ENCODE peak calls at places on chromosomes 2 and 18, in four cellular contexts. One of them, this sample, is unnamed.

GRCh38 chr2:26299488-26300092 is 46.4 kb upstream of the SELENOI start:
- DNase-seq in right lobe of liver: no peak
- DNase-seq in psoas muscle: no peak
- DNase-seq in ovary: peak; percentile 47
- DNase-seq in this sample: no peak

GRCh38 chr2:236166157-236166780 is 1.9 kb downstream of the GBX2 start:
- DNase-seq in right lobe of liver: no peak
- DNase-seq in psoas muscle: no peak
- DNase-seq in ovary: no peak
- DNase-seq in this sample: no peak

GRCh38 chr2:234988491-234988890 is 36.7 kb downstream of the SH3BP4 start:
- DNase-seq in right lobe of liver: no peak
- DNase-seq in psoas muscle: no peak
- DNase-seq in ovary: no peak
- DNase-seq in this sample: no peak

GRCh38 chr2:27663463-27664244 is at the start of the genes SLC4A1AP and SUPT7L:
- DNase-seq in right lobe of liver: peak; percentile 70
- DNase-seq in psoas muscle: peak; percentile 59
- DNase-seq in ovary: peak; percentile 66
- DNase-seq in this sample: peak; percentile 61

GRCh38 chr2:182229288-182229687 is 197.5 kb downstream of the PDE1A start:
- DNase-seq in right lobe of liver: no peak
- DNase-seq in psoas muscle: no peak
- DNase-seq in ovary: no peak
- DNase-seq in this sample: no peak

GRCh38 chr18:3466051-3466450 is 16.1 kb downstream of the TGIF1 start:
- DNase-seq in right lobe of liver: no peak
- DNase-seq in psoas muscle: no peak
- DNase-seq in ovary: no peak
- DNase-seq in this sample: peak; percentile 68

GRCh38 chr2:99725810-99726209 is 236.0 kb upstream of the REV1 start:
- DNase-seq in right lobe of liver: no peak
- DNase-seq in psoas muscle: no peak
- DNase-seq in ovary: no peak
- DNase-seq in this sample: no peak

GRCh38 chr2:42770288-42771131 is 6.6 kb upstream of the OXER1 start:
- DNase-seq in right lobe of liver: no peak
- DNase-seq in psoas muscle: no peak
- DNase-seq in ovary: no peak
- DNase-seq in this sample: no peak

GRCh38 chr2:185676316-185676715 is 62.3 kb upstream of the FSIP2 start:
- DNase-seq in right lobe of liver: no peak
- DNase-seq in psoas muscle: no peak
- DNase-seq in ovary: no peak
- DNase-seq in this sample: no peak

GRCh38 chr2:234071664-234072063 is 21.2 kb downstream of the SPP2 start:
- DNase-seq in right lobe of liver: no peak
- DNase-seq in psoas muscle: no peak
- DNase-seq in ovary: no peak
- DNase-seq in this sample: no peak

GRCh38 chr18:55884498-55884897 is 296.5 kb upstream of the TCF4 start:
- DNase-seq in right lobe of liver: no peak
- DNase-seq in psoas muscle: no peak
- DNase-seq in ovary: no peak
- DNase-seq in this sample: no peak

GRCh38 chr2:208062113-208062512 is 36.8 kb upstream of the PLEKHM3 start:
- DNase-seq in right lobe of liver: no peak
- DNase-seq in psoas muscle: no peak
- DNase-seq in ovary: no peak
- DNase-seq in this sample: no peak

GRCh38 chr2:208195477-208195876 is 5.6 kb upstream of the C2orf80 start:
- DNase-seq in right lobe of liver: no peak
- DNase-seq in psoas muscle: no peak
- DNase-seq in ovary: no peak
- DNase-seq in this sample: no peak

GRCh38 chr18:50396005-50396404 is 21.2 kb downstream of the SKA1 start:
- DNase-seq in right lobe of liver: no peak
- DNase-seq in psoas muscle: no peak
- DNase-seq in ovary: no peak
- DNase-seq in this sample: no peak

GRCh38 chr2:44291281-44292248 is 16.3 kb downstream of the SLC3A1 start:
- DNase-seq in right lobe of liver: peak; percentile 87
- DNase-seq in psoas muscle: peak; percentile 18
- DNase-seq in ovary: no peak
- DNase-seq in this sample: peak; percentile 96

GRCh38 chr2:218022851-218023530 is 20.2 kb upstream of the TNS1 start:
- DNase-seq in right lobe of liver: peak; percentile 12
- DNase-seq in psoas muscle: no peak
- DNase-seq in ovary: peak; percentile 5
- DNase-seq in this sample: no peak

GRCh38 chr2:194385376-194385775 is 1271.7 kb upstream of the SLC39A10 start:
- DNase-seq in right lobe of liver: no peak
- DNase-seq in psoas muscle: no peak
- DNase-seq in ovary: no peak
- DNase-seq in this sample: no peak

GRCh38 chr18:78579854-78580577 is 399.6 kb upstream of the SALL3 start:
- DNase-seq in right lobe of liver: peak; percentile 17
- DNase-seq in psoas muscle: no peak
- DNase-seq in ovary: no peak
- DNase-seq in this sample: no peak

GRCh38 chr18:78579449-78579848 is 400.2 kb upstream of the SALL3 start:
- DNase-seq in right lobe of liver: peak; percentile 19
- DNase-seq in psoas muscle: no peak
- DNase-seq in ovary: no peak
- DNase-seq in this sample: no peak

GRCh38 chr18:78582898-78583738 is 396.5 kb upstream of the SALL3 start:
- DNase-seq in right lobe of liver: peak; percentile 23
- DNase-seq in psoas muscle: no peak
- DNase-seq in ovary: no peak
- DNase-seq in this sample: no peak

GRCh38 chr18:78582131-78582789 is 397.4 kb upstream of the SALL3 start:
- DNase-seq in right lobe of liver: no peak
- DNase-seq in psoas muscle: no peak
- DNase-seq in ovary: no peak
- DNase-seq in this sample: no peak

GRCh38 chr18:78580835-78581339 is 398.7 kb upstream of the SALL3 start:
- DNase-seq in right lobe of liver: no peak
- DNase-seq in psoas muscle: no peak
- DNase-seq in ovary: no peak
- DNase-seq in this sample: no peak
- TF ChIP-seq CTCF in right lobe of liver: no peak
- TF ChIP-seq CTCF in psoas muscle: no peak
- TF ChIP-seq CTCF in ovary: no peak
- TF ChIP-seq CTCF in this sample: no peak

GRCh38 chr2:72744049-72744448 is 81.8 kb downstream of the EXOC6B start:
- DNase-seq in right lobe of liver: no peak
- DNase-seq in psoas muscle: no peak
- DNase-seq in ovary: no peak
- DNase-seq in this sample: no peak

GRCh38 chr2:72750466-72750865 is 75.4 kb downstream of the EXOC6B start:
- DNase-seq in right lobe of liver: no peak
- DNase-seq in psoas muscle: no peak
- DNase-seq in ovary: no peak
- DNase-seq in this sample: no peak

GRCh38 chr2:72747344-72747743 is 78.5 kb downstream of the EXOC6B start:
- DNase-seq in right lobe of liver: no peak
- DNase-seq in psoas muscle: no peak
- DNase-seq in ovary: no peak
- DNase-seq in this sample: no peak

GRCh38 chr2:72743481-72743880 is 82.4 kb downstream of the EXOC6B start:
- DNase-seq in right lobe of liver: no peak
- DNase-seq in psoas muscle: no peak
- DNase-seq in ovary: no peak
- DNase-seq in this sample: no peak

GRCh38 chr2:72745679-72746368 is 80.0 kb downstream of the EXOC6B start:
- DNase-seq in right lobe of liver: no peak
- DNase-seq in psoas muscle: no peak
- DNase-seq in ovary: no peak
- DNase-seq in this sample: no peak
- H3K4me3 ChIP-seq in right lobe of liver: no peak overlapping the region
- H3K4me3 ChIP-seq in psoas muscle: peak overlapping the region; percentile 29
- H3K4me3 ChIP-seq in ovary: no peak overlapping the region
- H3K4me3 ChIP-seq in this sample: no peak overlapping the region

DNA sequence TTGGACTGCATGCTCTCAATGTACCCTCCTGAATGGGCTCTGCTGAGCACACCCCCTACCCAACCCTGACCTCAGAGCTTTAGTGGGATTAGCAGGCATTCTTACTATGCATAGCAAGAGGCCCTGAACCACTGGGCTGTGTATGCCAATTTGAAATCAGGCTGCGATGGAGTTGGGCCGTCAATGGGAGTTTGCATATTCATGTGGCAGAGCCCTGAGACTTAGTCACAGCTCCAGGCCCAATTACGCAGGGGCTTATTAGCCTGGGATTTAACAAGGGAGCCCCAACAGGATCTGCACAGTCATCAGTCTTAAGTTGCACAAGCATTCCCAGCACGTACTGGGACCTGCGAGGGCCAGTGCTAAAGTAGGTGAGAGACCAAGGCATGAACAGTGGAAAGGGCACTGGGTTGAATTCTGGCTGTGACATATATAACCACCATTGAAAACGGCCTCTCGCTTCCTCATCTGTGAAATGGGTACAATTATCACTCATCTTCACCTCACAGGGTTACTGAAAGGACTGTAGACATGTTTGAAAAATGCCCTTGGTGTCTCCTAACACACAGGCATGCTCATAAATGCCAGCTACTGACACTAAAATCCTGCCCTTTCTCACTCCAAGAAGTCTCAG is 10.4 kb downstream of the C1QL2 start:
- DNase-seq in right lobe of liver: no peak
- DNase-seq in psoas muscle: no peak
- DNase-seq in ovary: no peak
- DNase-seq in this sample: no peak
- TF ChIP-seq CTCF in right lobe of liver: no peak
- TF ChIP-seq CTCF in psoas muscle: no peak
- TF ChIP-seq CTCF in ovary: no peak
- TF ChIP-seq CTCF in this sample: no peak

GRCh38 chr18:79798346-79798998 is 734 bp downstream of the KCNG2 start:
- DNase-seq in right lobe of liver: no peak
- DNase-seq in psoas muscle: no peak
- DNase-seq in ovary: no peak
- DNase-seq in this sample: no peak
- H3K4me3 ChIP-seq in right lobe of liver: no peak overlapping the region
- H3K4me3 ChIP-seq in psoas muscle: peak overlapping the region; percentile 58
- H3K4me3 ChIP-seq in ovary: no peak overlapping the region
- H3K4me3 ChIP-seq in this sample: no peak overlapping the region

GRCh38 chr2:238288650-238289573 is 502 bp upstream of the PER2 start:
- DNase-seq in right lobe of liver: peak; percentile 98
- DNase-seq in psoas muscle: peak; percentile 99
- DNase-seq in ovary: peak; percentile 97
- DNase-seq in this sample: peak; percentile 86
- TF ChIP-seq CTCF in right lobe of liver: no peak
- TF ChIP-seq CTCF in psoas muscle: peak; percentile 29
- TF ChIP-seq CTCF in ovary: no peak
- TF ChIP-seq CTCF in this sample: peak; percentile 21

DNA sequence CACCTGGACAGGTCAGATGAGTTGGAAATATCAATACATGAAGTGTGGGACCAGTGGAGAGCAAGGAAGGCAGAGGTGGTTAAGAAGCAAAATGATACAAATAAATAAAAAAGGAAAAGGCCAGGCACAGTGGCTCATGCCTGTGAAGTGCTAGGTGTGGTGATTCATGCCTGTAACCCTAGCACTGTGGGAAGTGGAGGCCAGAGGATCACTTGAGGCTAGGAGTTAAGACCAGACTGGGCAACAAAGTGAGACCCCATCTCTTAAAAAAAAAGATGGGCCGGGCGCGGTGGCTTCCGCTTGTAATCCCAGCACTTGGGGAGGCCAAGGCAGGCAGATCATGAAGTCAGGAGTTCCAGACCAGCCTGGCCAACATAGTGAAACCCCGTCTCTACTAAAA is 2.9 kb downstream of the STON1 start:
- DNase-seq in right lobe of liver: no peak
- DNase-seq in psoas muscle: no peak
- DNase-seq in ovary: no peak
- DNase-seq in this sample: no peak
- H3K4me3 ChIP-seq in right lobe of liver: no peak overlapping the region
- H3K4me3 ChIP-seq in psoas muscle: no peak overlapping the region
- H3K4me3 ChIP-seq in ovary: no peak overlapping the region
- H3K4me3 ChIP-seq in this sample: no peak overlapping the region

GRCh38 chr18:76923485-76924085 is 101.2 kb downstream of the ZNF236 start:
- DNase-seq in right lobe of liver: no peak
- DNase-seq in psoas muscle: no peak
- DNase-seq in ovary: no peak
- DNase-seq in this sample: no peak
- TF ChIP-seq CTCF in right lobe of liver: peak; percentile 20
- TF ChIP-seq CTCF in psoas muscle: peak; percentile 9
- TF ChIP-seq CTCF in ovary: no peak
- TF ChIP-seq CTCF in this sample: peak; percentile 62

DNA sequence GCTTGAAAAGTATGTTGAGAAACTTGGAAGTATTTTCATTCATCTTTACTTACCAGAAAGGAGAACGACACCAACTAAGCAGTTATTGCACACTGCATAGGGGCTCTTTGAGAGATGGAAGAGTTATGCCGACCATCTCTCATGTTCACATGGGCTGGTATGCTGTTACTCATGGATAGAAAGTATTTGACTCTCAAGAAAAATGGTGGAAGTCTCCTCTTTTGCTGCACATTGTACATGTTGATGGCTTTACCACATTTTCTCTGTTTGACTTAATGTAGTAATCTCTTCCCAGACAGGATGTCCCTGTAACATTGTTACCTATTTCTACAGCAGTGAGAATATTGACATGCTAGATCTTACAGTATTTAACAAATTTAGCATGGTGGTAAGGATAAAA is 23.2 kb downstream of the CAB39 start:
- DNase-seq in right lobe of liver: no peak
- DNase-seq in psoas muscle: no peak
- DNase-seq in ovary: no peak
- DNase-seq in this sample: no peak
- H3K4me3 ChIP-seq in right lobe of liver: no peak overlapping the region
- H3K4me3 ChIP-seq in psoas muscle: no peak overlapping the region
- H3K4me3 ChIP-seq in ovary: no peak overlapping the region
- H3K4me3 ChIP-seq in this sample: no peak overlapping the region

GRCh38 chr2:30073523-30073922 is 73.3 kb upstream of the YPEL5 start:
- DNase-seq in right lobe of liver: no peak
- DNase-seq in psoas muscle: no peak
- DNase-seq in ovary: no peak
- DNase-seq in this sample: no peak

GRCh38 chr2:30074023-30074422 is 72.8 kb upstream of the YPEL5 start:
- DNase-seq in right lobe of liver: no peak
- DNase-seq in psoas muscle: no peak
- DNase-seq in ovary: no peak
- DNase-seq in this sample: no peak

GRCh38 chr2:30078521-30078920 is 68.3 kb upstream of the YPEL5 start:
- DNase-seq in right lobe of liver: no peak
- DNase-seq in psoas muscle: no peak
- DNase-seq in ovary: no peak
- DNase-seq in this sample: no peak
- TF ChIP-seq CTCF in right lobe of liver: no peak
- TF ChIP-seq CTCF in psoas muscle: no peak
- TF ChIP-seq CTCF in ovary: no peak
- TF ChIP-seq CTCF in this sample: no peak

This sample was measured in kidney epithelial cell.